ENCODE peak calls at places on chromosomes 4 and X, in four cellular contexts. V, Y, T and H are unnamed samples.

GRCh38 chr4:28010543-28011235 is 1150.0 kb downstream of the STIM2 start:
- DNase-seq in V (peak), Y (no peak), T (no peak), H (peak)

GRCh38 chr4:147830987-147831386 is 99.1 kb downstream of the ARHGAP10 start:
- DNase-seq in V (peak), Y (no peak), T (no peak), H (no peak)

GRCh38 chr4:13088726-13089658 is 395.1 kb downstream of the RAB28 start:
- DNase-seq in V (peak), Y (no peak), T (no peak), H (no peak)

GRCh38 chrX:29662759-29663503 is 552.4 kb upstream of the MAGEB2 start:
- DNase-seq in V (peak), Y (no peak), T (no peak), H (no peak)

GRCh38 chr4:141140271-141141205 is 7.3 kb upstream of the RNF150 start:
- DNase-seq in V (no peak), Y (no peak), T (no peak), H (no peak)

GRCh38 chr4:121421594-121421993 is 40.8 kb upstream of the QRFPR start:
- DNase-seq in V (peak), Y (no peak), T (no peak), H (no peak)

GRCh38 chrX:106959897-106960296 is 39.7 kb downstream of the CLDN2 start:
- DNase-seq in V (peak), Y (no peak), T (no peak), H (no peak)

GRCh38 chr4:55947912-55948725 is 626 bp upstream of the CEP135 start:
- DNase-seq in V (peak), Y (no peak), T (no peak), H (no peak)

GRCh38 chrX:15908891-15909290 is 54.3 kb upstream of the AP1S2 start:
- DNase-seq in V (peak), Y (no peak), T (no peak), H (no peak)

GRCh38 chr4:42906906-42907774 is 14.6 kb downstream of the GRXCR1 start:
- DNase-seq in V (no peak), Y (no peak), T (no peak), H (no peak)

GRCh38 chr4:20544645-20545044 is 155.6 kb upstream of the PACRGL start:
- DNase-seq in V (peak), Y (no peak), T (no peak), H (no peak)

GRCh38 chrX:134625315-134625718 is 33.0 kb downstream of the PLAC1 start:
- DNase-seq in V (peak), Y (no peak), T (no peak), H (no peak)

GRCh38 chrX:82676386-82676785 is 831.7 kb upstream of the POU3F4 start:
- DNase-seq in V (no peak), Y (no peak), T (no peak), H (no peak)

GRCh38 chrX:83469551-83469950 is 38.5 kb upstream of the POU3F4 start:
- DNase-seq in V (peak), Y (no peak), T (no peak), H (peak)

GRCh38 chrX:20680998-20681397 is 414.3 kb upstream of the RPS6KA3 start:
- DNase-seq in V (peak), Y (no peak), T (no peak), H (no peak)

GRCh38 chr4:97453186-97453585 is 690.1 kb downstream of the STPG2 start:
- DNase-seq in V (no peak), Y (no peak), T (no peak), H (no peak)

DNA sequence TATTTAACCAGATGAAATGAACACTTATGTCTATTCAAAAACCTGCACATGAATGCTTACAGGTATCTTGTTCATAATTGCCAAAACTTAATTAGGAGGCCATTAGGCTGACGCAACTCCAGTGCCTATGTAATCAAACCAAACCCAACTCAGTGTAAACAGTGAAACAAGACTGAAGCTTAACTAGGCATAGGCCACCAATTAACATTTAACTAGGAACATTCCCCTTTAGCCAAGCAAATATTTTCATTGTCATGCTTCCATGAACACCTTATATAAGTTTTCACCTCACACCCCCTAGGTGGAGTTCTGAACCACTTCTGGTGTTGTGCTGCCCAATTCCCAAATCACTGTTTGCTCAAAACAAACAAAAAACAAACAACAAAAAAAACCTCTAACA is 686.0 kb downstream of the STPG2 start:
- DNase-seq in V (no peak), Y (no peak), T (no peak), H (no peak)
- TF ChIP-seq CTCF in V (no peak), Y (no peak), T (no peak), H (no peak)

GRCh38 chr4:153755186-153755585 is 4.6 kb downstream of the RNF175 start:
- DNase-seq in V (no peak), Y (no peak), T (no peak), H (no peak)
- TF ChIP-seq CTCF in V (no peak), Y (no peak), T (no peak), H (no peak)

GRCh38 chrX:57528670-57529255 is 63.0 kb upstream of the ZXDB start:
- DNase-seq in V (peak), Y (no peak), T (no peak), H (peak)
- TF ChIP-seq CTCF in V (peak), Y (no peak), T (no peak), H (no peak)

GRCh38 chr4:185209031-185209851 is at the start of gene SNX25:
- DNase-seq in V (peak), Y (peak), T (peak), H (peak)
- TF ChIP-seq CTCF in V (no peak), Y (no peak), T (no peak), H (no peak)

DNA sequence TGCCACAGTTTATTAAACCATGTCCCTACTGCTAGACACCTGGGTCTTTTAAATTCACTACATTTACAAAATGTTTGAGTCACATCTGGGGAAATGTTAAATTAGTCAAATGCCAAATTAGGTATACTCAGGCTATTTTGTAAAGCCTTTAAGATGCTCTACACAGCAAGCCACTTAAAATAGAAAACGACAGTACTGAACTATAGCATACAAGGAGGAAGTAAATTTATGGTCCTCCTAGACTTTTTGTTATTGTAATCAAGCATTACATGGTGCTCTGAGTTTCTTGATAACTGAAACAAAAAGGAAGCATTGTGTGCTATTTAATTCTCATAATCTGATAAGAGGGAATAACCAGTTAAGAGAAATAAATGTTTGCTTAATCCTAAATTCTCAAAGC is 46.2 kb downstream of the SLC9A7 start:
- DNase-seq in V (no peak), Y (no peak), T (no peak), H (no peak)
- TF ChIP-seq CTCF in V (no peak), Y (no peak), T (no peak), H (no peak)

GRCh38 chr4:163556169-163556568 is 61.7 kb downstream of the TMA16 start:
- DNase-seq in V (no peak), Y (no peak), T (no peak), H (no peak)
- TF ChIP-seq CTCF in V (no peak), Y (no peak), T (no peak), H (no peak)

DNA sequence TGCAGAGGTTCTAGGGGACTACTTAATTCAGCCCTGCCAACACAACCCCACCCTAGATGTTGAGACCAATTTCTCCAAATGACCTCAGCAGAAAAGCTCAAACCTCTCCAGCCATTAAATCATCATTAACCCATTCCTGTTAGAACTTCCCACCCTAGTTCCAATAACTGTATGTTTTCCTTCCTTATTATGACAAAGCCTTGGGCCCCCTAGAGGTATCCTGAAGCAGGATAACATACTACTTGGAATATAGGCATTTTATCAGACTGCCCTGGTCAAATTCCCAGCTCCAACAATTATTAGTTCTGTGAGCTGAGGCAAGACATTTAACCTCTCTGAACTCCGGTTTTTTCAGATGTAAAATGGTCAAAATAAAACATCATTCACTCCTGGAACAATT is 244.6 kb upstream of the TENM3 start:
- DNase-seq in V (no peak), Y (no peak), T (no peak), H (no peak)
- TF ChIP-seq CTCF in V (no peak), Y (no peak), T (no peak), H (no peak)

DNA sequence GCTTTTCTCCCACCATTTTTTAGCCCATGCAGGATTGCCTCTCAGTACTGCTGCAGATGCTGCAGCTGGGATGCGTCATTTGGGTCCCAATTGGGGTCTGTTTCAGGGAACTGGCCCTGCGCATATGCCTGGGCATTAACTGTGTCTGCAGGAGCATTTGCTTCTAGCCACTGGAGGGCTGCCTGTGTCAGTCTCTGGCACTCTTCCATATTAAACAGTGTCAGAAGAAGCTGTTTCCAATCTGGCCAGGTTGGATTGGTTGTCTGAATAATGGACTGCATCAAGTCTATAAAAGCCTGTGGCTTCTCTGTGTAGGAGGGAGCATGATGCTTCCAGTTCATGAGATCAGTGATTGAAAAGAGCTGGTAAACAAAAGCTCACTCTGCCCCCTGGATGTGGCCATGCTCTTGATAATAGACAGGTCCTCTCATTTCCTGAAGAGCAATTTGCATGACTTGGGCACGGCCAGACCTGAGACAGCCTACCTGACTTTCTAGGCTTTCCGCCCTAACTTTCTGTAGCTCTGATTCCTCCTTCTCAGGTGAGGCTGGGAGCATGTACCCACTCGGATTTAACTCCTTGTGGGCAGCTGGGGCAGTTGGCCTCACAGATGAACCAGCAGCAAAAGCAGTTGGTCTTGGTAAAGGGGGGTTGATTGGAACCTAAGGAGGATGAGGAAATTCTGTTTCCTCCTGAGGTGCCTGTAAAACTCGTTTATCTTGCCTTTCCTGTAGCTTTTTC is 29.2 kb downstream of the SULT1E1 start:
- DNase-seq in V (peak), Y (no peak), T (no peak), H (no peak)
- TF ChIP-seq CTCF in V (no peak), Y (no peak), T (no peak), H (no peak)